ENCODE peak calls at places on chromosome 12, in five cellular contexts. W is stomach, L is colonic mucosa, F is astrocyte, J is OCI-LY7. B is an unnamed sample. For H3K9me3 and H3K36me3, the result is how much of the 10 kb centered on the place peaks cover.

GRCh38 chr12:6086316-6086715 is 38.2 kb downstream of the VWF start:
- DNase-seq in W (no peak), L (no peak), F (no peak), J (no peak), B (no peak)

GRCh38 chr12:129379076-129379804 is 524.6 kb downstream of the TMEM132D start:
- DNase-seq in W (no peak), L (no peak), F (no peak), J (no peak), B (no peak)

GRCh38 chr12:126095748-126096510 is 1030.7 kb downstream of the AACS start:
- DNase-seq in W (no peak), L (no peak), F (no peak), J (no peak), B (no peak)

GRCh38 chr12:81080431-81080983 is 2.6 kb downstream of the ACSS3 start:
- DNase-seq in W (no peak), L (no peak), F (peak), J (no peak), B (no peak)

GRCh38 chr12:68792952-68793351 is 15.0 kb upstream of the MDM2 start:
- DNase-seq in W (no peak), L (no peak), F (no peak), J (peak), B (no peak)

GRCh38 chr12:18951219-18951618 is 178.3 kb upstream of the PLEKHA5 start:
- DNase-seq in W (no peak), L (no peak), F (no peak), J (no peak), B (no peak)

GRCh38 chr12:8823565-8824300 is 1.3 kb downstream of the A2ML1 start:
- DNase-seq in W (no peak), L (no peak), F (peak), J (peak), B (no peak)

GRCh38 chr12:121905746-121906145 is 12.6 kb upstream of the CFAP251 start:
- DNase-seq in W (no peak), L (no peak), F (no peak), J (no peak), B (no peak)

GRCh38 chr12:52411806-52412205 is 5.7 kb upstream of the KRT82 start:
- DNase-seq in W (no peak), L (no peak), F (no peak), J (no peak), B (no peak)

GRCh38 chr12:91239497-91239896 is 56.9 kb upstream of the DCN start:
- DNase-seq in W (no peak), L (no peak), F (no peak), J (no peak), B (no peak)

GRCh38 chr12:85413266-85413665 is 133.2 kb downstream of the ALX1 start:
- DNase-seq in W (no peak), L (no peak), F (no peak), J (no peak), B (no peak)

GRCh38 chr12:989751-990278 is 1.2 kb upstream of the ERC1 start:
- DNase-seq in W (no peak), L (peak), F (peak), J (peak), B (peak)

GRCh38 chr12:123133701-123134100 is 17.2 kb downstream of the PITPNM2 start:
- DNase-seq in W (no peak), L (no peak), F (no peak), J (no peak), B (no peak)

GRCh38 chr12:1912580-1913376 is 5.7 kb downstream of the CACNA2D4 start:
- DNase-seq in W (peak), L (no peak), F (no peak), J (no peak), B (no peak)

GRCh38 chr12:77133566-77133965 is 68.2 kb upstream of the E2F7 start:
- DNase-seq in W (peak), L (peak), F (peak), J (peak), B (no peak)

GRCh38 chr12:72380441-72380840 is 108.3 kb downstream of the TRHDE start:
- DNase-seq in W (no peak), L (no peak), F (no peak), J (no peak), B (no peak)

GRCh38 chr12:88725592-88726143 is 145.4 kb upstream of the KITLG start:
- DNase-seq in W (no peak), L (no peak), F (no peak), J (no peak), B (no peak)

GRCh38 chr12:124543052-124543590 is 24.3 kb downstream of the NCOR2 start:
- DNase-seq in W (no peak), L (no peak), F (no peak), J (peak), B (no peak)

GRCh38 chr12:117502633-117503032 is 141.2 kb upstream of the NOS1 start:
- DNase-seq in W (no peak), L (no peak), F (no peak), J (no peak), B (no peak)

GRCh38 chr12:103679771-103680170 is 92.7 kb downstream of the STAB2 start:
- DNase-seq in W (no peak), L (no peak), F (no peak), J (no peak), B (no peak)

GRCh38 chr12:9940370-9940769 is 8.2 kb upstream of the CLEC2A start:
- DNase-seq in W (no peak), L (no peak), F (no peak), J (peak), B (no peak)

GRCh38 chr12:103801709-103802585 is 39.1 kb downstream of the NT5DC3 start:
- DNase-seq in W (no peak), L (no peak), F (peak), J (no peak), B (no peak)

GRCh38 chr12:30457621-30458289 is 237.9 kb downstream of the IPO8 start:
- DNase-seq in W (no peak), L (no peak), F (peak), J (no peak), B (no peak)

GRCh38 chr12:5258498-5258897 is 173.4 kb upstream of the NTF3 start:
- DNase-seq in W (no peak), L (peak), F (peak), J (no peak), B (peak)

GRCh38 chr12:98983647-98984046 is 338.6 kb downstream of the APAF1 start:
- DNase-seq in W (no peak), L (no peak), F (no peak), J (no peak), B (no peak)

GRCh38 chr12:64744422-64745258 is 14.6 kb downstream of the GNS start:
- DNase-seq in W (no peak), L (no peak), F (peak), J (no peak), B (no peak)

GRCh38 chr12:53093777-53094393 is 3.6 kb upstream of the IGFBP6 start:
- DNase-seq in W (peak), L (peak), F (no peak), J (no peak), B (no peak)

GRCh38 chr12:62224601-62225000 is 35.6 kb upstream of the USP15 start:
- DNase-seq in W (no peak), L (no peak), F (no peak), J (no peak), B (no peak)
- H3K27ac ChIP-seq in W (no peak), L (no peak), F (no peak), J (no peak), B (no peak)

GRCh38 chr12:38156497-38157245 is 159.9 kb upstream of the ALG10B start:
- DNase-seq in W (no peak), L (peak), F (no peak), J (no peak), B (peak)

GRCh38 chr12:38159092-38159551 is 157.5 kb upstream of the ALG10B start:
- DNase-seq in W (no peak), L (no peak), F (no peak), J (no peak), B (peak)

GRCh38 chr12:38157274-38157932 is 159.2 kb upstream of the ALG10B start:
- DNase-seq in W (no peak), L (peak), F (no peak), J (no peak), B (no peak)

GRCh38 chr12:38158428-38159091 is 158.0 kb upstream of the ALG10B start:
- DNase-seq in W (no peak), L (peak), F (no peak), J (no peak), B (peak)

DNA sequence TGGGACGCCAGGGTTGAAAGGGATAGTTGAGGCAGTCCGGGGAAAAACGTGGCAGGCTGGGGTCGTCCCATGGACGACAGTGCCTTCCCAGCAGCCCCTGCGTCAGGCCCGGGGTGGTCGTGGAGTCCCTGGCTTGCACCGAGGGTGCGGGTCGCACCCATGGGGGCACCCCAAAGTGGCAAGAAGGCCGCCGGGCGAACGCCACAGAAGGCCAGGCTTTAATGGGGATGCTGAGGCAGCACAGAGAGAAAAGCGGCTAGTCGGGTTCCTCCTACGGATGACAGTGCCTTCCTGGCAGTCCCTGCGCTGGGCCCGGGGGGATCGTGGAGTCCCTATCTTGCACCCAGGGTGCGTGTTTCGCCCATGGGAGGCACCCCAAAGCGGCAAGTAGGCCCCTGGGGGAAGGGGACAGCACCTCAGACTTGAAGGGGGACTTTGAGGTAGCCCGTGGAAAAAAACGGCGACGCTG is 158.6 kb upstream of the ALG10B start:
- DNase-seq in W (no peak), L (peak), F (no peak), J (no peak), B (no peak)
- H3K9me3 ChIP-seq in W (under half), L (under half), F (under half), J (under half), B (under half)

GRCh38 chr12:132576701-132577100 is 33.7 kb downstream of the LRCOL1 start:
- DNase-seq in W (no peak), L (no peak), F (no peak), J (no peak), B (no peak)
- H3K36me3 ChIP-seq in W (half or more), L (under half), F (under half), J (under half), B (under half)

GRCh38 chr12:109475121-109475520 is 2.0 kb downstream of the KCTD10 start:
- DNase-seq in W (no peak), L (no peak), F (no peak), J (no peak), B (no peak)

GRCh38 chr12:109475993-109476806 is 900 bp downstream of the KCTD10 start:
- DNase-seq in W (no peak), L (no peak), F (no peak), J (peak), B (no peak)

GRCh38 chr12:109477963-109478315 is 505 bp downstream of the UBE3B start:
- DNase-seq in W (no peak), L (no peak), F (no peak), J (no peak), B (no peak)

GRCh38 chr12:109477185-109477962 is at the start of the genes KCTD10 and UBE3B:
- DNase-seq in W (peak), L (peak), F (peak), J (peak), B (peak)

GRCh38 chr12:109476807-109477184 is 304 bp downstream of the KCTD10 start:
- DNase-seq in W (no peak), L (no peak), F (no peak), J (no peak), B (no peak)
- H3K27ac ChIP-seq in W (peak), L (peak), F (peak), J (no peak), B (peak)

DNA sequence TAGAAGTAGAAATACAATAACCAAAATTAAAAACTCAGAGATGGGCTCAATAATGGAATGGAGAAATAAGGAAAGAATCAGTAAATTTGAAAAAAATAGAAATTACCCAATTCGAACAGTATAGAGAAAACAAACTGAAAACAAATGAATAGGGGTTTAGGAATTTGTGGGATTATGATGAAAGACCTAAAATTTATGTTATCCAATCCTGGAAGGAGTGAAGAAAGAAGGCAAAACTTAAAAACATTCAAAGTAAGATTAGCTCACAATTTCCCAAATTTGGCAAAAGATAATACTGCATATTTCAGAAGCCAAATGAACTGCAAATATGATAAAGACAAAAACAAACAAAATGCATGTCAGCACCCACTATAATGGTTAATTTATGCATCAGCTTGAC is 177.1 kb downstream of the CCDC91 start:
- DNase-seq in W (no peak), L (no peak), F (no peak), J (no peak), B (no peak)
- H3K9me3 ChIP-seq in W (under half), L (under half), F (under half), J (under half), B (under half)

DNA sequence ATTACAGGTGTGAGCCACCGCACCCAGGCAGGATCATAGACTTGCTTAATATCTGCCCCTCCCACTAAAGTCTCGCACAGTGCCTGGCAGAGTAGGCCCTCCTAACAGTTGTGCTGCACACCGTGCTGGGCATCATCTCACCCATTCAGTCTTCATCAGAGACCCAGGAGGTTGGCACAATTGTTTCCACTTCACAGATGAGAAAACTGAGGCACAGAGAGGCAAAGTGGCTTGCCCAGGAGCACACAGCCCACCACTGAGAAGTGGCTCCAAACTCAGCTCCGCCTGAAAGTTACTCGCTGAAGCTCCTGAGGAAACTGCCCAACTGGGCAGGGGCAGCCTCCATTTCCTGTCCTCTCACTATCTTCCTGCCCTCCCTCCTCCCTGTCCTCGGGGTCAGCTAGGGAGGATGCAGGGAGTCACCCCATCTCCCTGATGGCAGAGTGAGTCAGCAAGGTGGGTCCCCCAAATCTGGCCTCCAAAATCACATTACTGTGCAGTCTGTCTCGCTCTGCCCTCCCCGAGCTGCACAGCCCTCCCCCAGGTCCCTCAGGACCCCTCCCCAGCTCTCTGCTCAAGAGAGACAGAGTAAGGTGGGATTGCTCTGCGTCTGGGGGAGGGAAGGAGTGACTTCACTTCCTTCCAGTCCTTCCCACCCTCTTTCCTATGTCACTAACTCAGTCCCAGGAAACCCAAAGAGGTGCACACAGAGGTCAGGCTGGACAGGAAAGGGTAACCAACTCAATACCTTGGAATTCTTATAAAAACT is 5.7 kb downstream of the SLC8B1 start:
- DNase-seq in W (no peak), L (no peak), F (no peak), J (no peak), B (no peak)
- H3K36me3 ChIP-seq in W (half or more), L (under half), F (under half), J (half or more), B (under half)